ENCODE peak calls at places on chromosomes 1 and 21, in seven cellular contexts. I is heart right ventricle; V is right atrium auricular region; X is HL-60; Z is neural progenitor cell; N is CD4-positive, alpha-beta memory T cell; M is RWPE1. H is an unnamed sample.

GRCh38 chr21:36104306-36105300 is 30.3 kb upstream of the CBR3 start:
- DNase-seq in Z (peak), N (peak), V (no peak), M (no peak), X (no peak), I (peak), H (no peak)

GRCh38 chr1:152444045-152444444 is 30.0 kb upstream of the CRNN start:
- DNase-seq in N (no peak), Z (no peak), V (no peak), M (no peak), I (no peak), X (no peak), H (no peak)

GRCh38 chr1:160081261-160081936 is at the start of gene KCNJ9:
- DNase-seq in I (no peak), X (no peak), M (no peak), Z (peak), N (no peak), V (no peak), H (no peak)

GRCh38 chr1:121408354-121408753 is 223.6 kb downstream of the SRGAP2C start:
- DNase-seq in I (no peak), M (no peak), V (no peak), N (no peak), Z (no peak), X (peak), H (no peak)

GRCh38 chr1:42904437-42904836 is 54.2 kb downstream of the SLC2A1 start:
- DNase-seq in X (no peak), I (no peak), Z (no peak), N (no peak), M (no peak), V (no peak), H (no peak)

GRCh38 chr1:209703834-209704504 is 677 bp upstream of the HSD11B1 start:
- DNase-seq in V (no peak), Z (no peak), M (no peak), X (no peak), I (no peak), N (no peak), H (no peak)

GRCh38 chr1:116927049-116927798 is 17.5 kb downstream of the PTGFRN start:
- DNase-seq in Z (no peak), V (no peak), X (no peak), I (no peak), M (no peak), N (no peak), H (no peak)

GRCh38 chr1:222880586-222880985 is 65.7 kb downstream of the DISP1 start:
- DNase-seq in I (no peak), V (no peak), Z (no peak), X (no peak), M (peak), N (no peak), H (no peak)

GRCh38 chr1:171212607-171213347 is 27.7 kb downstream of the FMO2 start:
- DNase-seq in V (no peak), I (no peak), X (peak), Z (peak), N (no peak), M (no peak), H (no peak)

GRCh38 chr1:201500670-201501120 is 6.2 kb downstream of the CSRP1 start:
- DNase-seq in M (no peak), X (no peak), N (no peak), I (peak), Z (peak), V (no peak), H (no peak)
- H3K27ac ChIP-seq in M (peak), X (no peak), N (no peak), I (peak), Z (no peak), V (peak), H (peak)

DNA sequence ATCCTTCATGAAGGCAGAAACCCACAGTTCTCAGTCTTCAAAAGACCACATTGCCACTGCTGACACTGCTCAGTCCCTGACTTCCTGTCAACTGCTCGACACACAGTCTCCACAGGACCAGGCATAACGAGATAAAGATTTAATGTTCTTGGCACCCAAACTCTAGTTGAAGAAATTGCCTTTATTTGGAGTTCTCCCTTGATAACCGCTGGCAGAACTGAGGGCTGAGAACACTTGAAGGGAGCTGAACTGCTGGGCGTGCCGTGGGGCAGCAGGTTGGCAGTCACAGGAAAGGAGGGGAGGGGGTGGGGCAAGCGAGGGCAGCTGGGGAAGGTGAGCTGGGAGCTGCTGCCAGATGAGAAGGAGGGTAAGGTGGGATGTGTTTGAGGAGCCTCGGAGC is 15.9 kb downstream of the HENMT1 start:
- DNase-seq in X (no peak), M (no peak), N (peak), Z (no peak), I (no peak), V (no peak), H (peak)
- H3K27ac ChIP-seq in X (no peak), M (no peak), N (peak), Z (no peak), I (no peak), V (no peak), H (peak)

GRCh38 chr1:232137066-232137465 is 492.9 kb downstream of the SIPA1L2 start:
- DNase-seq in N (no peak), V (no peak), M (no peak), I (no peak), X (no peak), Z (no peak), H (no peak)

GRCh38 chr1:232132572-232132971 is 497.4 kb downstream of the SIPA1L2 start:
- DNase-seq in X (no peak), I (no peak), Z (no peak), M (no peak), N (no peak), V (no peak), H (no peak)

GRCh38 chr1:232136136-232136535 is 493.8 kb downstream of the SIPA1L2 start:
- DNase-seq in M (no peak), I (no peak), N (no peak), X (no peak), Z (no peak), V (no peak), H (no peak)

GRCh38 chr1:232131715-232132391 is 498.1 kb downstream of the SIPA1L2 start:
- DNase-seq in Z (no peak), N (no peak), X (no peak), M (no peak), I (no peak), V (no peak), H (no peak)

GRCh38 chr1:232134365-232134764 is 495.6 kb downstream of the SIPA1L2 start:
- DNase-seq in I (no peak), X (no peak), Z (no peak), N (no peak), V (no peak), M (no peak), H (no peak)
- H3K27ac ChIP-seq in I (no peak), X (no peak), Z (no peak), N (no peak), V (no peak), M (no peak), H (no peak)

GRCh38 chr1:162857850-162858249 is 3.1 kb downstream of the CCDC190 start:
- DNase-seq in N (no peak), Z (no peak), M (no peak), X (no peak), V (no peak), I (no peak), H (no peak)
- H3K27ac ChIP-seq in N (no peak), Z (no peak), M (no peak), X (no peak), V (no peak), I (no peak), H (no peak)

DNA sequence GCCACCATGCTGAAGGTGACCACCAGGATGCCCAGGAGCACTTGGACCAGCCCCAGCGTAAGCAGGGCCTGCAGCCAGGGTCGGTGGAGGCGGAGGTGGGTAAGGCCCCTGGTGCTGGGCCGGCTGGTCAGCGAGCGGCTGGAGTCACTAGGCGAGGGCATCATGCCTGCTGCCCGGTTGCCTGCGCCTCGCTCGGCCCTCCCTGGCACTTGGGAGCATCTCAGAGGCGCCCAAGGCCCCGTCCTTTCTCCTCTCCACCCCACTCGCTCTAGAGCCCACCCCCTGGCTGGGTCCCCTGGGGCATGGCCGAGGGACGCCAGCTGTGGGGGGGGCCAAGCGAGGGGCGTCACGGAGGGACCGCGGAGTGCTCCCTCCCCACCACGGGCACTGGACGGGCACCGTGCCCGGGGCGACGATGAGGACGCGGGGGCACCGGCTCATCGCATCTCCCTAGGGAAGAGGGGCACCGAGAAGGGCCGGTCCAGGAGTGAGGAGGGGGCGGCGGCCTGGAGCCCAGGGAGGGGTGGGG is 505 bp downstream of the ENTREP3 start:
- DNase-seq in Z (peak), M (no peak), V (no peak), X (no peak), N (no peak), I (peak), H (peak)
- H3K27ac ChIP-seq in Z (no peak), M (peak), V (peak), X (peak), N (peak), I (peak), H (peak)

GRCh38 chr1:9241891-9242290 is 7.3 kb downstream of the H6PD start:
- DNase-seq in V (no peak), N (no peak), M (no peak), I (no peak), X (no peak), Z (no peak), H (peak)
- H3K27ac ChIP-seq in V (peak), N (no peak), M (no peak), I (peak), X (no peak), Z (no peak), H (peak)

DNA sequence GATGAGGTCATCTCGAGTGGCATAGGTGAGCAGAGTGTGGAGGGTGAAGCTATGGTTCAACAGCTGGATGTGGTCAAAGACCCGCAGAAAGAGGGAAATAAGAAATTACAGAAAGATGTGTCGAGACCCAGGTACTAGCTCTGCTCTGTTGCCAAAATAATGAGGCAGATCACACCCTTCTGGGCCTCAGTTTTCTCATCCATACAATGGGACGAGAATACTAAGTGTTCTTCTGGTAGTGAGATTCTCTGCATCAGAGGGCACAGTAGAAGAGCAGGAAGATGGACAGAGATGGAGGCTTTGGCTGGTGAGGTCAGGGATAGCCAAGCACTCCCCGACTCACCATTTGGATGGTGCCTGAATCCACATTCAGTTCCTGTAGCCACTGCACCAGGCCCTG is 11.1 kb downstream of the MAP3K6 start:
- DNase-seq in I (no peak), Z (no peak), M (no peak), X (no peak), V (no peak), N (no peak), H (no peak)
- H3K27ac ChIP-seq in I (no peak), Z (no peak), M (peak), X (no peak), V (no peak), N (no peak), H (no peak)

GRCh38 chr1:93179886-93180722 is at the start of gene TMED5:
- DNase-seq in X (peak), I (peak), N (peak), Z (peak), M (peak), V (peak), H (peak)

GRCh38 chr1:93172778-93173177 is 7.4 kb downstream of the TMED5 start:
- DNase-seq in N (no peak), V (no peak), Z (no peak), M (no peak), I (no peak), X (no peak), H (no peak)

GRCh38 chr1:93178418-93178817 is 1.8 kb downstream of the TMED5 start:
- DNase-seq in X (no peak), N (no peak), V (no peak), M (peak), Z (no peak), I (no peak), H (no peak)

GRCh38 chr1:93180723-93181613 is at the start of gene CCDC18:
- DNase-seq in X (peak), N (no peak), M (peak), Z (no peak), I (no peak), V (no peak), H (no peak)

GRCh38 chr1:93177991-93178390 is 2.2 kb downstream of the TMED5 start:
- DNase-seq in N (no peak), Z (no peak), I (no peak), X (no peak), V (no peak), M (peak), H (no peak)
- H3K27ac ChIP-seq in N (no peak), Z (no peak), I (no peak), X (no peak), V (peak), M (no peak), H (no peak)